ENCODE peak calls at places on chromosome 19, in six cellular contexts. Y is aorta, C is GM12892, B is H9, A is esophagus squamous epithelium, P is ACHN. V is an unnamed sample.

GRCh38 chr19:44878119-44878865 is 12.8 kb upstream of the TOMM40 start:
- DNase-seq in Y (no peak), C (no peak), B (no peak), A (no peak), P (no peak), V (peak)

GRCh38 chr19:42376177-42376555 is 13.9 kb downstream of the CNFN start:
- DNase-seq in Y (no peak), C (no peak), B (no peak), A (no peak), P (no peak), V (no peak)

GRCh38 chr19:12792048-12792852 is 964 bp downstream of the JUNB start:
- DNase-seq in Y (peak), C (no peak), B (peak), A (no peak), P (peak), V (peak)

GRCh38 chr19:42335971-42336370 is 10.5 kb downstream of the MEGF8 start:
- DNase-seq in Y (no peak), C (no peak), B (no peak), A (no peak), P (no peak), V (no peak)

GRCh38 chr19:18294467-18294864 is 13.0 kb upstream of the JUND start:
- DNase-seq in Y (peak), C (no peak), B (peak), A (no peak), P (no peak), V (peak)

GRCh38 chr19:3374369-3375112 is 8.2 kb downstream of the NFIC start:
- DNase-seq in Y (peak), C (no peak), B (no peak), A (no peak), P (no peak), V (no peak)

GRCh38 chr19:748274-748598 is 2.7 kb upstream of the MISP start:
- DNase-seq in Y (no peak), C (no peak), B (no peak), A (no peak), P (no peak), V (peak)

GRCh38 chr19:3167533-3168272 is 10.9 kb upstream of the S1PR4 start:
- DNase-seq in Y (peak), C (no peak), B (no peak), A (no peak), P (no peak), V (no peak)

GRCh38 chr19:27972291-27973040 is 1240.5 kb downstream of the UQCRFS1 start:
- DNase-seq in Y (no peak), C (no peak), B (no peak), A (no peak), P (peak), V (peak)

GRCh38 chr19:47609885-47610545 is 1.1 kb downstream of the BICRA start:
- DNase-seq in Y (peak), C (no peak), B (peak), A (no peak), P (peak), V (peak)

GRCh38 chr19:16365300-16365996 is 40.8 kb downstream of the KLF2 start:
- DNase-seq in Y (peak), C (no peak), B (no peak), A (no peak), P (no peak), V (no peak)

GRCh38 chr19:11251217-11251616 is 11.1 kb downstream of the DOCK6 start:
- DNase-seq in Y (no peak), C (no peak), B (no peak), A (no peak), P (no peak), V (no peak)

GRCh38 chr19:58450836-58451357 is 525 bp upstream of the ZNF324B start:
- DNase-seq in Y (no peak), C (no peak), B (no peak), A (no peak), P (no peak), V (no peak)

GRCh38 chr19:3556978-3557460 is 367 bp downstream of the MFSD12 start:
- DNase-seq in Y (no peak), C (no peak), B (peak), A (no peak), P (peak), V (peak)

GRCh38 chr19:35297922-35298321 is 6.0 kb downstream of the MAG start:
- DNase-seq in Y (no peak), C (no peak), B (no peak), A (no peak), P (no peak), V (no peak)

GRCh38 chr19:41546386-41546789 is 29.6 kb upstream of the CEACAM21 start:
- DNase-seq in Y (no peak), C (no peak), B (no peak), A (no peak), P (no peak), V (no peak)

V was measured in HT-29.